ENCODE peak calls at places on chromosome 2, in four cellular contexts. U is MM.1S, Q is HepG2, J is astrocyte. P is an unnamed sample. For H3K27me3 and H3K9me3, the result is how much of the 10 kb centered on the place peaks cover.

GRCh38 chr2:147110962-147111361 is 733.9 kb upstream of the ACVR2A start:
- DNase-seq in U (no peak), J (no peak), Q (no peak), P (no peak)

GRCh38 chr2:36777272-36777671 is 80.8 kb downstream of the VIT start:
- DNase-seq in J (no peak), Q (no peak), U (no peak), P (no peak)

GRCh38 chr2:15926252-15926651 is 14.1 kb upstream of the MYCN start:
- DNase-seq in J (no peak), U (no peak), Q (no peak), P (no peak)

GRCh38 chr2:155309483-155309882 is 611.0 kb downstream of the KCNJ3 start:
- DNase-seq in J (no peak), Q (no peak), U (no peak), P (no peak)

GRCh38 chr2:67790622-67791021 is 272.2 kb downstream of the C1D start:
- DNase-seq in Q (no peak), J (peak), U (no peak), P (no peak)

GRCh38 chr2:138364554-138365162 is 136.9 kb upstream of the SPOPL start:
- DNase-seq in Q (no peak), U (no peak), J (peak), P (no peak)

GRCh38 chr2:232335859-232336215 is 42.7 kb upstream of the ALPP start:
- DNase-seq in Q (no peak), J (no peak), U (no peak), P (peak)

GRCh38 chr2:29108225-29108624 is 7.0 kb upstream of the CLIP4 start:
- DNase-seq in J (peak), Q (peak), U (no peak), P (no peak)

GRCh38 chr2:179037807-179038206 is 12.1 kb downstream of the CCDC141 start:
- DNase-seq in U (no peak), Q (no peak), J (no peak), P (no peak)

GRCh38 chr2:105754011-105754410 is 9.3 kb downstream of the NCK2 start:
- DNase-seq in U (no peak), J (no peak), Q (no peak), P (no peak)

GRCh38 chr2:37746883-37747282 is 75.4 kb upstream of the CDC42EP3 start:
- DNase-seq in Q (no peak), U (no peak), J (no peak), P (no peak)

GRCh38 chr2:59182249-59182648 is 941.1 kb upstream of the FANCL start:
- DNase-seq in U (no peak), Q (peak), J (no peak), P (no peak)

GRCh38 chr2:240182966-240183365 is 42.5 kb upstream of the OTOS start:
- DNase-seq in U (no peak), Q (no peak), J (no peak), P (no peak)
- H3K27me3 ChIP-seq in U (under half), Q (under half), J (under half), P (under half)

DNA sequence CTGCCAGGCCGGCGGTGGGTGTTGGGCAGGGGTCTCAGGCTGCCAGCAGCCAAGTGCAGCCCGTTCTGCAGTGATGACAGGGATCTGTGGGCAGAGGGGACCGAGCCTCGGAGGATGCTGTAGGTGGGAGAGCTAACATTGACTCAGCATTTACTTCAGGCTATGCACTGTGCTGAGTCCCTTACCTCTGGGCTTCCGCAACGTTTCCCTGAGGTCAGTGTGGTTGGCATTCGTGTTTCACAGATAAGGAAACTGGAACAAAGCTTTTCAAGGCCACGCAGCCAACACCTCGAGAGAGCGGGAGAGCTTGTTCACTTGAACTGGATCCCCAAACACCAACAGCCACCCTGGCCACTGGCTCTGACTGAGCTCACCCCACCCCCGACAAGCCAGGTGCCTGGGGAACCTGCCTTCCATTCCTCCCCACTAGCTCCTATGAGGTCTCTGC is 839 bp upstream of the GPR148 start:
- DNase-seq in Q (no peak), J (peak), U (peak), P (no peak)
- H3K4me3 ChIP-seq in Q (no peak), J (peak), U (peak), P (peak)

GRCh38 chr2:94762600-94762999 is 108.6 kb upstream of the TEKT4 start:
- DNase-seq in Q (peak), U (no peak), J (no peak), P (no peak)
- H3K9me3 ChIP-seq in Q (under half), U (under half), J (under half), P (under half)

DNA sequence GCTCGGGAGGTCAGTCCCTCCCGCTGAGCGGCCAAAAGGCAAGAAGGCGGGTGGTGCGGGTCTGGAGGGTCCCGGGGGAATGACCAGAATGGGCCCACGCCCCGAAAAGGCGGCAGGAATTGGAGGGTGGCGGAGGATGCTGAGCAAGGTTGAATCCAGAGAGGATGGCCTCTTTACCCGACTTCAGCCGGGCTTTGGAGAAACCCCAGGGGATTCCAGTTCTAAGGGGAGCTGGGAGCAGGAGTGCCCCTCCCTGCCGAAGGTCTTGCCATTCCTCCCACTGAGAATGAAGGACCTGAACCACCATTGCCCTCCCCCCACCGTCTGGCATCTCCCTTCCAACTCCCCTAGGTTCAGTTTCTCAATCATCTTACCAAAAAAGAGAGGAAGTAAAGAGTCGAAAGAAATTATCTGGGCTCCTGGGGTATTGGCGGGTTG is 38.9 kb upstream of the ATP6V1B1 start:
- DNase-seq in Q (no peak), J (no peak), U (no peak), P (no peak)
- H3K27me3 ChIP-seq in Q (under half), J (half or more), U (half or more), P (half or more)

GRCh38 chr2:64770137-64770780 is 116.5 kb upstream of the SERTAD2 start:
- DNase-seq in Q (no peak), J (peak), U (no peak), P (no peak)
- H3K4me3 ChIP-seq in Q (no peak), J (no peak), U (no peak), P (no peak)

GRCh38 chr2:95143838-95144237 is 15.8 kb downstream of the ZNF514 start:
- DNase-seq in J (no peak), Q (no peak), U (no peak), P (no peak)

DNA sequence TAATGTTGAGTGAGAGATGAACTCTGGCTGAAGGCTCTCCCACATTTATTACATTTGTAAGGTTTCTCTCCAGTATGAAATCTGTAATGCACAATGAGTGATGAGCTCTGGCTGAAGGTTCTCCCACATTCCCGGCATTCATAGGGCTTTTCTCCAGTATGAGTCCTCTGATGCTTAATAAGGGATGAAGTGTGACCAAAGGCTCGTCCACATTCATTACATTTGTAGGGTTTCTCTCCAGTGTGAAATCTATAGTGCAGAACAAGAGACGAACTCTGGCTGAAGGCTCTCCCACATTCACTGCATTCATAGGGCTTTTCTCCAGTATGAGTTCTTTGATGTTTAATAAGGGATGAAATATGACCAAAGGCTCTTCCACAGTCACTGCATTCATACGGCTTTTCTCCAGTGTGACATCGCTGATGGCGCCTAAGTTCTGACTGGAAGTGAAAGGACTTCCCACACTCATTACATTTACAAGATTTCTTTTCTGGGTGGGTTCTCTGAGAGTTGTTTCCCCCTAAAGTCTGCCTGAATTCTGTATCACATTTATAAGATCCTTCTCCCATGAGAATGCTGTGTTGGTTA is 10.2 kb downstream of the ZNF514 start:
- DNase-seq in U (no peak), Q (no peak), J (no peak), P (no peak)
- H3K9me3 ChIP-seq in U (under half), Q (half or more), J (half or more), P (half or more)